ENCODE peak calls at places on chromosome X, in six cellular contexts. One of them, this sample, is unnamed.
A peak's percentile ranks its signal among the peaks of the same experiment; 100 is the strongest.

GRCh38 chrX:27715610-27716009 is 92.2 kb upstream of the MAGEB10 start:
- DNase-seq in K562: no peak
- DNase-seq in RWPE1: no peak
- DNase-seq in uterus: no peak
- DNase-seq in CD4-positive, alpha-beta T cell: no peak
- DNase-seq in GM23338: no peak
- DNase-seq in this sample: no peak

GRCh38 chrX:74506310-74507115 is 85.2 kb downstream of the SLC16A2 start:
- DNase-seq in K562: no peak
- DNase-seq in RWPE1: no peak
- DNase-seq in uterus: no peak
- DNase-seq in CD4-positive, alpha-beta T cell: no peak
- DNase-seq in GM23338: no peak
- DNase-seq in this sample: no peak

GRCh38 chrX:9864011-9864410 is 77.8 kb downstream of the SHROOM2 start:
- DNase-seq in K562: peak; percentile 36
- DNase-seq in RWPE1: no peak
- DNase-seq in uterus: no peak
- DNase-seq in CD4-positive, alpha-beta T cell: no peak
- DNase-seq in GM23338: no peak
- DNase-seq in this sample: no peak

GRCh38 chrX:2193273-2193592 is 307.5 kb downstream of the DHRSX start:
- DNase-seq in K562: no peak
- DNase-seq in RWPE1: no peak
- DNase-seq in uterus: no peak
- DNase-seq in CD4-positive, alpha-beta T cell: no peak
- DNase-seq in GM23338: no peak
- DNase-seq in this sample: no peak

GRCh38 chrX:78199851-78200250 is 60.4 kb upstream of the TAF9B start:
- DNase-seq in K562: peak; percentile 48
- DNase-seq in RWPE1: peak; percentile 11
- DNase-seq in uterus: no peak
- DNase-seq in CD4-positive, alpha-beta T cell: no peak
- DNase-seq in GM23338: peak; percentile 3
- DNase-seq in this sample: no peak

GRCh38 chrX:76183289-76184057 is 10.6 kb downstream of the PBDC1 start:
- DNase-seq in K562: no peak
- DNase-seq in RWPE1: no peak
- DNase-seq in uterus: no peak
- DNase-seq in CD4-positive, alpha-beta T cell: no peak
- DNase-seq in GM23338: no peak
- DNase-seq in this sample: no peak

GRCh38 chrX:40177942-40178715 is 80.4 kb upstream of the BCOR start:
- DNase-seq in K562: no peak
- DNase-seq in RWPE1: no peak
- DNase-seq in uterus: no peak
- DNase-seq in CD4-positive, alpha-beta T cell: no peak
- DNase-seq in GM23338: no peak
- DNase-seq in this sample: no peak

GRCh38 chrX:129932792-129933321 is 26.9 kb downstream of the UTP14A start:
- DNase-seq in K562: peak; percentile 77
- DNase-seq in RWPE1: no peak
- DNase-seq in uterus: peak; percentile 40
- DNase-seq in CD4-positive, alpha-beta T cell: no peak
- DNase-seq in GM23338: peak; percentile 32
- DNase-seq in this sample: no peak

GRCh38 chrX:34880656-34881055 is 61.9 kb upstream of the FAM47B start:
- DNase-seq in K562: no peak
- DNase-seq in RWPE1: peak; percentile 23
- DNase-seq in uterus: no peak
- DNase-seq in CD4-positive, alpha-beta T cell: no peak
- DNase-seq in GM23338: no peak
- DNase-seq in this sample: no peak

GRCh38 chrX:51332188-51332942 is at the start of gene NUDT10:
- DNase-seq in K562: no peak
- DNase-seq in RWPE1: no peak
- DNase-seq in uterus: peak; percentile 70
- DNase-seq in CD4-positive, alpha-beta T cell: no peak
- DNase-seq in GM23338: peak; percentile 81
- DNase-seq in this sample: peak; percentile 4

GRCh38 chrX:117969337-117969736 is 147.3 kb downstream of the KLHL13 start:
- DNase-seq in K562: no peak
- DNase-seq in RWPE1: no peak
- DNase-seq in uterus: no peak
- DNase-seq in CD4-positive, alpha-beta T cell: no peak
- DNase-seq in GM23338: no peak
- DNase-seq in this sample: no peak

GRCh38 chrX:153673398-153674218 is at the start of gene PNCK:
- DNase-seq in K562: no peak
- DNase-seq in RWPE1: no peak
- DNase-seq in uterus: no peak
- DNase-seq in CD4-positive, alpha-beta T cell: no peak
- DNase-seq in GM23338: peak; percentile 55
- DNase-seq in this sample: no peak

DNA sequence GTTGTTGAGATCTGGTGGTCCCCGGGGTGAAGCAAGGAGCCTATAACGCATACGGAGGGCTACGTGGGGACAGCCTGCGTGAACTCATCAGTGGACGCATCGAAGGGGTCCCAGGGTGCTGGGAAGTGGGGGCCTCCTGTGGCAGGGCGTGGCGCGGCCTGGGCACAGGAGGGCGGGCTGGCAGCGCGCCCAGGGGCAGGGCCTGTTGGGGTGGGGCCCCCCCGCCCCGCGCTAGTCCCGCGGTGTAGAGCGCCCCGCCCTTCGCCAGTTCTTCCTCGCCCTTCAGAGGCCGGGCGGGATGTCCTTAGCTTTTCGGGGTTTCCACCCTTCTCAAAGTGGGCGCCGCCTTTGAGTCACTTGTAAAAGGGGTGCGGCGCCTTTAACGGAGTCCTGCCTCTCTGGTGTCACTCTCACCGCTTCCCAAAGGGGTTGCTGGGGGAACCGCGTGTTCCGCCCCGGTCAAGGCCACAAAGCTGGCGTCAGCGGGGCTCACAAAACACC is 632 bp downstream of the PLP2 start:
- DNase-seq in K562: peak; percentile 77
- DNase-seq in RWPE1: no peak
- DNase-seq in uterus: peak; percentile 62
- DNase-seq in CD4-positive, alpha-beta T cell: peak; percentile 35
- DNase-seq in GM23338: peak; percentile 57
- DNase-seq in this sample: no peak
- H3K27ac ChIP-seq in K562: peak overlapping the region; percentile 76
- H3K27ac ChIP-seq in RWPE1: peak overlapping the region; percentile 97
- H3K27ac ChIP-seq in uterus: peak overlapping the region; percentile 91
- H3K27ac ChIP-seq in CD4-positive, alpha-beta T cell: peak overlapping the region; percentile 50
- H3K27ac ChIP-seq in GM23338: no peak overlapping the region
- H3K27ac ChIP-seq in this sample: peak overlapping the region; percentile 51

DNA sequence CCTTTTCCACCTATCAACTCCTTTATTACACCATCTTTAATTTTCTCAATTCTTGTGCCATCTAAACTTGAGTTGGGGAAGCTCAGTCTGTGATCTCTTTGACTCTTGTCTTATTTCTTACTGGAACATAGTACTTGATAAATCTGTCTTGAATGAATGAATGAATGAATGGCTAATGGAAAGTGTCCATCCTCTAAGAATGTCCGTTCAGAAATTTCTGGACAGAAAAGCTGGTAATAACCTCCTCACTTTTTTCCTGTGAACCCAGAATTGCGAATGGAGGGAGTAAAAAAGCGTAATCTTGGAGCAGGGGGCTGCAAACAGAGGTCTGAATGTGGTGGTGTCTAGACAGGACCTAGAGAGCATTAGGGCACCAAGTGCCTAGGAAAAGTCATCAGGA is 9.4 kb upstream of the CLTRN start:
- DNase-seq in K562: no peak
- DNase-seq in RWPE1: no peak
- DNase-seq in uterus: no peak
- DNase-seq in CD4-positive, alpha-beta T cell: no peak
- DNase-seq in GM23338: no peak
- DNase-seq in this sample: no peak
- H3K27ac ChIP-seq in K562: peak overlapping the region; percentile 99
- H3K27ac ChIP-seq in RWPE1: no peak overlapping the region
- H3K27ac ChIP-seq in uterus: peak overlapping the region; percentile 99
- H3K27ac ChIP-seq in CD4-positive, alpha-beta T cell: no peak overlapping the region
- H3K27ac ChIP-seq in GM23338: peak overlapping the region; percentile 95
- H3K27ac ChIP-seq in this sample: peak overlapping the region; percentile 95

GRCh38 chrX:71098302-71098701 is 2.7 kb downstream of the FOXO4 start:
- DNase-seq in K562: peak; percentile 86
- DNase-seq in RWPE1: no peak
- DNase-seq in uterus: peak; percentile 48
- DNase-seq in CD4-positive, alpha-beta T cell: peak; percentile 64
- DNase-seq in GM23338: peak; percentile 32
- DNase-seq in this sample: peak; percentile 39
- H3K27ac ChIP-seq in K562: no peak overlapping the region
- H3K27ac ChIP-seq in RWPE1: no peak overlapping the region
- H3K27ac ChIP-seq in uterus: peak overlapping the region; percentile 24
- H3K27ac ChIP-seq in CD4-positive, alpha-beta T cell: no peak overlapping the region
- H3K27ac ChIP-seq in GM23338: peak overlapping the region; percentile 78
- H3K27ac ChIP-seq in this sample: no peak overlapping the region

GRCh38 chrX:64850371-64851082 is 125.7 kb downstream of the ZC4H2 start:
- DNase-seq in K562: no peak
- DNase-seq in RWPE1: no peak
- DNase-seq in uterus: no peak
- DNase-seq in CD4-positive, alpha-beta T cell: no peak
- DNase-seq in GM23338: no peak
- DNase-seq in this sample: no peak

DNA sequence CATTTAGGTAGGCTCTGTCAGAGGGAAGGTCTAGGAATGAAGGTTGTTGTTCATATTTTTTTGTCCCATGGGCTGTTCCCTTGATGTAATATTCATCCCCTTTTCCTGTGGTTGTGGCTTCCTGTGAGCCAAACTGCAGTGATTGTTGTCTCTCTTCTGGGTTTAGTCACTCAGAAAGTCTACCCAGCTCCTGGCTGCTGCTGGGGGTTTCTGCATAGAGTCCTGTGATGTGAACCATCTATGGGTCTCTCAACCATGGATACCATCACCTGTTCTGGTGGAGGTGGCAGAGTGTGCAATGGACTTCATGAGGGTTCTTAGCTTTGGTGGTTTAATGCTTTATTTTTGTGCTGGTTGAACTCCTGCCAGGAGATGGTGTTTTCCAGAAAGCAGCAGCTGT is 122.8 kb downstream of the ZC4H2 start:
- DNase-seq in K562: no peak
- DNase-seq in RWPE1: no peak
- DNase-seq in uterus: no peak
- DNase-seq in CD4-positive, alpha-beta T cell: no peak
- DNase-seq in GM23338: no peak
- DNase-seq in this sample: no peak
- H3K27ac ChIP-seq in K562: no peak overlapping the region
- H3K27ac ChIP-seq in RWPE1: no peak overlapping the region
- H3K27ac ChIP-seq in uterus: no peak overlapping the region
- H3K27ac ChIP-seq in CD4-positive, alpha-beta T cell: no peak overlapping the region
- H3K27ac ChIP-seq in GM23338: no peak overlapping the region
- H3K27ac ChIP-seq in this sample: no peak overlapping the region

This sample was measured in substantia nigra.